ENCODE peak calls at places on chromosomes 5 and 9, in eight cellular contexts. B is tibial nerve, J is gastrocnemius medialis, F is A549, O is ovary, W is uterus, P is IMR-90, R is breast epithelium. C is an unnamed sample.
A peak's percentile ranks its signal among the peaks of the same experiment; 100 is the strongest.

GRCh38 chr5:124000558-124000957 is 488.6 kb downstream of the CSNK1G3 start:
- DNase-seq in B (no peak), J (no peak), F (no peak), O (no peak), W (no peak), P (no peak), R (no peak), C (no peak)

GRCh38 chr9:99222416-99223280 is 566 bp downstream of the SEC61B start:
- DNase-seq in B (no peak), J (no peak), F (no peak), O (no peak), W (no peak), P (peak; percentile 36), R (no peak), C (no peak)

GRCh38 chr9:31519011-31519410 is 865.4 kb upstream of the ACO1 start:
- DNase-seq in B (no peak), J (no peak), F (no peak), O (peak; percentile 19), W (no peak), P (no peak), R (no peak), C (no peak)

GRCh38 chr9:80320480-80320879 is 748.7 kb downstream of the TLE4 start:
- DNase-seq in B (no peak), J (no peak), F (no peak), O (no peak), W (no peak), P (no peak), R (no peak), C (no peak)

GRCh38 chr5:59640411-59640810 is 253.1 kb downstream of the PDE4D start:
- DNase-seq in B (no peak), J (peak; percentile 77), F (no peak), O (no peak), W (no peak), P (no peak), R (no peak), C (peak; percentile 35)

GRCh38 chr5:136065588-136065987 is 36.8 kb downstream of the TGFBI start:
- DNase-seq in B (no peak), J (no peak), F (no peak), O (no peak), W (no peak), P (no peak), R (no peak), C (no peak)

GRCh38 chr5:138953370-138954256 is 78.5 kb upstream of the LRRTM2 start:
- DNase-seq in B (peak; percentile 60), J (peak; percentile 75), F (no peak), O (peak; percentile 83), W (peak; percentile 86), P (peak; percentile 54), R (peak; percentile 83), C (peak; percentile 93)

GRCh38 chr5:19498852-19499251 is 489.1 kb downstream of the CDH18 start:
- DNase-seq in B (no peak), J (no peak), F (no peak), O (no peak), W (no peak), P (no peak), R (no peak), C (no peak)

GRCh38 chr5:108168915-108169314 is 213.0 kb downstream of the FBXL17 start:
- DNase-seq in B (no peak), J (no peak), F (no peak), O (no peak), W (no peak), P (no peak), R (no peak), C (no peak)

GRCh38 chr9:130043654-130044623 is 950 bp upstream of the FNBP1 start:
- DNase-seq in B (peak; percentile 44), J (peak; percentile 43), F (no peak), O (peak; percentile 73), W (peak; percentile 75), P (peak; percentile 46), R (no peak), C (peak; percentile 47)

GRCh38 chr5:5671823-5672222 is 249.3 kb downstream of the ICE1 start:
- DNase-seq in B (no peak), J (no peak), F (no peak), O (no peak), W (no peak), P (no peak), R (no peak), C (no peak)

GRCh38 chr9:4796530-4796929 is 3.8 kb downstream of the RCL1 start:
- DNase-seq in B (no peak), J (no peak), F (no peak), O (no peak), W (no peak), P (no peak), R (no peak), C (no peak)

GRCh38 chr9:4793412-4794005 is 765 bp downstream of the RCL1 start:
- DNase-seq in B (no peak), J (peak; percentile 27), F (no peak), O (no peak), W (no peak), P (peak; percentile 31), R (no peak), C (no peak)

GRCh38 chr9:4792054-4792571 is 631 bp upstream of the RCL1 start:
- DNase-seq in B (no peak), J (no peak), F (no peak), O (no peak), W (no peak), P (no peak), R (no peak), C (no peak)

GRCh38 chr9:4788703-4789102 is 4.0 kb upstream of the RCL1 start:
- DNase-seq in B (no peak), J (no peak), F (no peak), O (no peak), W (no peak), P (no peak), R (no peak), C (no peak)

DNA sequence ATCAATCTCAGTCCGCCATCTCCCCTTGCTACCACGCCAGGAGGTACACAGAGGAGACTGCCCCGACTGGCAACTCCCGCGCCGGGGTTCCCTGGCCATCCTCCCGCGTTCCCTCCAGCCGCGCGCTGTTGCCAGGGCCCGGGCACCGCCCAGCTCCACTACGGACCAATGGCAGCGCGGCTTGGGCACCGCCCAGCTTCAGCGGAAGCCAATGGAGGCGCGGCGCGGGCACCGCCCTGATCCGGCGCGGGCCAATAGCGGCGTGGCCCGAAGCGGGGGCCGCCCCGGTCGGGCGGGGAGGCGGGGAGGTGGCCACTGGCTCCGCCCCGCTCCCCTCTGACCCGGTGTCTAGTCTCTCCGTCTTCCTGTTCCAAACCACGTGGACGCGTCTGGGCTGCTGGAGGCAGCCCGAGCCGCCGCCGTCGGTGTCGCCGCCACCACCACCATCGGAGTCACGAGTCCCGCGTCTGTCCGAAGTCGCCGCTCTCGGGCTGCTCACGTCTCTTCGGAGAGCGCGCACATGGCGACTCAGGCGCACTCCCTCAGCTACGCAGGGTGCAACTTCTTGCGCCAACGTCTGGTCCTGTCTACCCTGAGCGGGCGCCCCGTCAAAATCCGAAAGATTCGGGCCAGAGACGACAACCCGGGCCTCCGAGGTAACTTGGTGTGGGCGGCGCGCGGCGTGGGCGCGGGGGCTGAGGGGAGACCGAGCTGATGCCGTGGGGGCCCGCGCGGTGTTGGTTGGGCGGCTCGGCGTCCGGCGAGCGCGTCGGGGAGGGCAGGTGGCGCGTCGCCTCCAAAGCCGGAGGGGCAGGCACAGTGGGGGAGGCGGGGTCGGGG is at the start of gene RCL1:
- DNase-seq in B (peak; percentile 90), J (peak; percentile 93), F (peak; percentile 95), O (peak; percentile 97), W (peak; percentile 92), P (peak; percentile 92), R (peak; percentile 93), C (peak; percentile 96)
- TF ChIP-seq POLR2A in B (peak; percentile 29), J (peak; percentile 96), F (peak; percentile 69), O (peak; percentile 62), W (peak; percentile 50), P (peak; percentile 81), R (peak; percentile 66), C (no peak)

DNA sequence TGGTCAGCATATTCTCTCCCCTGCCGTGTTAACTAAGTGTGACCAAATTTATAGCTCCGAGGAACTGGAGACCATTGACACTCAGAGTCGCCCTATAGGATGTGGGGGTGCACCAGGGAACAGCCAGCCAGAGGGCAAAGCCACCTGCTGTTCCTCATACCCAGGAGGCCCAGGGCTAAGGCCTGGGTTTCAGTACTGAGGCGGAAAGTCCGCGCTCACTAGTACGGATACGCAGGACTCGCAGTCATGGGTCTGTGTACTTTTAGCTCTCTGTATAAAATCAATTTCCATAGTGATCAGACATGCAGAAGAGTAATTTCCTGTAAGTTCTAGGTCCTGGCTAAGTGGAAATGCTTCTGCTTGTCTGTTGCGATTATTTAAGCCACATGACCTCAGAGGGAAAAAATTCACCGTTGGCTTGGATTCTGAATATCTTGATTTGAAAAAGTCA is 247.0 kb downstream of the AOPEP start:
- DNase-seq in B (no peak), J (no peak), F (no peak), O (no peak), W (no peak), P (peak; percentile 77), R (no peak), C (no peak)
- H3K27ac ChIP-seq in B (no peak overlapping the region), J (peak overlapping the region; percentile 1), F (no peak overlapping the region), O (no peak overlapping the region), W (peak overlapping the region; percentile 75), P (peak overlapping the region; percentile 46), R (no peak overlapping the region), C (no peak overlapping the region)

DNA sequence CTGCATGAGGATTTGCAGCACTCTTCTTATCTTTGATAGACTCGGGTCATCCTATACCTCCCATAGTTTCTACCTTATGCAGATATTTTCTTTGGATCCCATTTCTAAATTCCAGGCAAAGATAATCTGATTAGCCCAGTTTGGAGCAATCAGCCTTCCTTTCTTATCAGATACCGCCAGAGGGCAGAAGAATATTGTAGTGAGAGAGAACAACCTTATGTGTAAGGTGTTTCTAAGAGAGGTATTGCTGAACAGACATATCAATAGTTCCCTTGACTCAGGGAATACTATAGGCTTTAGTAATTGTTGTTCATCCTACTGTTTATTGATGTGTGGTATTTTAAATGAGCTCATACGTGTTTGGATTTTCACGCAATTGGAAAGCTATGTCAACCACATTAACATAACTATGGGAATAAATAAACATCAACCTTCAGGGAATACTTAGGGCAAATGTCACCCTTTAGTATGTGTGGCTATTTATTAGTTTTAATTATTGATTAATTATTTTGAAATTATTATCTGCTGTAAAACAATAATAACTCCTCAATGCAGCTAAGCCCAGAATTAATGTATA is 1435.2 kb upstream of the CDH9 start:
- DNase-seq in B (no peak), J (no peak), F (peak; percentile 34), O (no peak), W (no peak), P (no peak), R (no peak), C (no peak)
- TF ChIP-seq CTCF in B (peak; percentile 29), J (no peak), F (peak; percentile 30), O (no peak), W (no peak), P (no peak), R (no peak), C (no peak)

DNA sequence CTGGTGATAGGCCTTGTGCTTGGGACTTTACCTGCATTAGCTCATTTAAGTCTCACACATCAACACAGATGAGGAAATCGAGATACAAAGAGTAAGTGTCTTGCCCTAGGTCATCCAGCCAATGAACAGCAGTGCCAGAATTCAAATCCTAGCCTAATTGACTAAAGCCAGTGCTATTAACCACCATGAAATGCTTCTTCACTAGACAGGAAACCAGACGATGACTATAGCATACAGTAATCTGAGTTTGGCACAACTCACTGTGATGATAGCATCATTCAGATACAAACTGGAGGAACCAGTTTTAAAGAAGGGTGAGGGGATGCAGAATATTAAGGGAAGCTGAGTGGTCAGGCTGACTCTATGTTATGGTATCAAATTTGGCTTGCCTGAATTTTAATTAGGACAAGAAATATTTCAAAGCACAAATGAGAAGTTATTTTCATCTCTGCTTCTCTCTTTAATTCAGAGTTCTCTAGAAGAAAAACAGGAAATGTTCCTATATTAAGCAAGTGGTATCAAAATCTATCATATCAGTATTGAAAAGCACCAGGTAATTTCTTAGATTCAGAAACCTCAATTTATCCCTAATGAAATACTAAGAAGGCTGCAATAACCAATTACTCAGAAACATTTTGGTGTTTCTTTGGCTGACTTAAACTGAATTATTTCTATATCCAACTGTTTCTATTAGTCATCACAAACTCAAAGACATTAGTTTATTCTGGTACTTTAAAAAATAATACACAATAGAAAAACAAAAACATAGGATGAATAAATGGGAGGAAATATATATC is 147.0 kb upstream of the RASA1 start:
- DNase-seq in B (no peak), J (no peak), F (peak; percentile 24), O (no peak), W (no peak), P (peak; percentile 93), R (no peak), C (no peak)
- TF ChIP-seq POLR2A in B (no peak), J (no peak), F (no peak), O (no peak), W (no peak), P (no peak), R (no peak), C (no peak)